ENCODE peak calls at places on chromosomes 12 and 14, in five cellular contexts. C is aorta, X is Peyer's patch, H is left ventricle myocardium inferior, N is breast epithelium. K is an unnamed sample.

GRCh38 chr14:86013663-86014062 is 483.7 kb downstream of the FLRT2 start:
- DNase-seq in X (no peak), C (no peak), N (no peak), H (no peak), K (no peak)

GRCh38 chr14:29741909-29742401 is 185.7 kb downstream of the PRKD1 start:
- DNase-seq in H (no peak), C (no peak), N (no peak), X (no peak), K (peak; percentile 64)

GRCh38 chr12:112584266-112584722 is 165.5 kb downstream of the PTPN11 start:
- DNase-seq in H (no peak), C (no peak), X (no peak), N (no peak), K (no peak)

GRCh38 chr14:65958664-65959562 is 527.3 kb upstream of the CCDC196 start:
- DNase-seq in C (no peak), N (no peak), H (no peak), X (no peak), K (peak; percentile 2)

GRCh38 chr12:13304924-13305323 is 108.4 kb downstream of the EMP1 start:
- DNase-seq in C (no peak), X (no peak), H (no peak), N (no peak), K (no peak)

GRCh38 chr12:24396266-24396665 is 446.8 kb upstream of the SOX5 start:
- DNase-seq in X (no peak), N (no peak), H (no peak), C (no peak), K (no peak)

GRCh38 chr12:10243803-10244520 is 31.3 kb downstream of the GABARAPL1 start:
- DNase-seq in N (no peak), X (no peak), C (no peak), H (no peak), K (no peak)

GRCh38 chr12:16189849-16190248 is 87.6 kb downstream of the SLC15A5 start:
- DNase-seq in H (no peak), N (no peak), C (no peak), X (no peak), K (no peak)

GRCh38 chr12:78970041-78970440 is 105.5 kb downstream of the SYT1 start:
- DNase-seq in N (no peak), H (no peak), X (no peak), C (no peak), K (no peak)

GRCh38 chr12:47902131-47902639 is 2.6 kb downstream of the VDR start:
- DNase-seq in H (no peak), N (no peak), X (peak; percentile 42), C (no peak), K (peak; percentile 57)

GRCh38 chr12:47903927-47904646 is 707 bp downstream of the VDR start:
- DNase-seq in C (peak; percentile 89), N (no peak), H (peak; percentile 32), X (peak; percentile 83), K (peak; percentile 85)

GRCh38 chr12:47904647-47905312 is at the start of gene VDR:
- DNase-seq in N (peak; percentile 79), X (peak; percentile 91), C (peak; percentile 90), H (peak; percentile 70), K (peak; percentile 84)

GRCh38 chr12:47901285-47902093 is 3.3 kb downstream of the VDR start:
- DNase-seq in N (no peak), X (peak; percentile 64), H (no peak), C (no peak), K (no peak)

DNA sequence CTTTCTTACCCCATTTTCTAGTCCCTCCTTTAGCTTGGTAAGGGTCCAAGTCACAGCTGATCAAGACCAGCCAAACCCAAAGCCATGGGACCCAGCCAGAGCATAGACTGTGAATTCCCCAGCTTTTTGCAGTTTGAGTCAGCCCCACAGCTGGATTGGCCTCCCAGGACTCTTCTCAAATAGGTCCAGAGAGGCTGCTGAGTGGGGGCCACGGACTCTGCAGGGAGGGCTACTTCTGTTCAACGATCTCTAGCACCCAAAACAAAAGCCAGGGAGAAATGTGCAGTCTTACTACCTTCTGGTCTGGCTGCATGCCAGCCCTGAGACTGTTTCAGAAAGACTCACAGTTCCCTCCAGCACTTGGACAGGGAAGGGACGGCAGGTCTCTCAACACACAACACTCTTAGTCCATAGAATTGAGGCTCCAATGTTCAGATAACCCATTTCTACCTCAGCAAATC is 1.6 kb downstream of the VDR start:
- DNase-seq in C (peak; percentile 78), X (peak; percentile 69), H (no peak), N (no peak), K (peak; percentile 39)
- H3K4me1 ChIP-seq in C (no peaks in the 10 kb centered on the region), X (peaks cover 5% of the 10 kb centered on the region), H (peaks cover 36% of the 10 kb centered on the region), N (peaks cover 20% of the 10 kb centered on the region), K (peaks cover 54% of the 10 kb centered on the region)

GRCh38 chr12:31966558-31967205 is 7.5 kb downstream of the RESF1 start:
- DNase-seq in N (no peak), X (no peak), H (no peak), C (no peak), K (no peak)
- H3K4me3 ChIP-seq in N (no peak overlapping the region), X (peak overlapping the region; percentile 23), H (no peak overlapping the region), C (no peak overlapping the region), K (no peak overlapping the region)

DNA sequence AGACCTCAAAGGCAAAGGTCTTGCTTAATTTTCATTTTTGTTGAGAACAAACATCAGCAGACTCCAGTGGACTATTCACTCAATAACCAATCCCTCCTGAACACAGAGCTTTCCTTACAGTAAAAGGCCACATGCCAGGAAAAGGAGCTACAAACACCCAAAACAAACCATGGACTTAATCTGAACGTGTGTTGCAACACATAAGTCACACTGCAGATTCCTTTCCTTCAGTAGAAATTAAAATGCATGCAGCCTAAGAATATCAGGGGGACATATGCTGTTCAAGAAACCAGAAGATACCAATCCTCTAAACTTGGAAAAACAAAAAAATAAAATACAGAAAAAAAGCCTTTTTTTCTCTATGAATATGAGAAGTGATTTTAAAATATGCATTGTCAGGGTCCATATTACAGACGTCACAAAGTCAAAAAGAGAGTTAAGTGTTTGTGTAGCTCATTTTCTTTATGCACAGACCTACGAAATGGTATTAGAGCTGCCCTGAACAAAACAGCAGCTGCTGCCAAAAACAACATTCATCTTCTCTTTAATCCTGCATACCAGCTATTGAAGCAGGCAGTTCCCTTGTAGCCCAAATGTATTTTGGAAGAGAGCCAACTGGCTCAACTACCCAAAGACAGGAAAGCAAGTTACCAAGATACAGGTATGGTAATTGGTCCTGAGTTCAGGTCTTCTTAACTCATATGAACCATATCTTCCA is 26.2 kb downstream of the KITLG start:
- DNase-seq in N (no peak), X (no peak), C (no peak), H (no peak), K (no peak)
- H3K4me1 ChIP-seq in N (peaks cover 14% of the 10 kb centered on the region), X (no peaks in the 10 kb centered on the region), C (peaks cover 6% of the 10 kb centered on the region), H (peaks cover 79% of the 10 kb centered on the region), K (peaks cover 6% of the 10 kb centered on the region)

GRCh38 chr14:49755378-49755777 is 12.6 kb upstream of the KLHDC2 start:
- DNase-seq in C (no peak), H (no peak), N (no peak), X (no peak), K (no peak)
- H3K4me3 ChIP-seq in C (no peak overlapping the region), H (no peak overlapping the region), N (no peak overlapping the region), X (no peak overlapping the region), K (no peak overlapping the region)

DNA sequence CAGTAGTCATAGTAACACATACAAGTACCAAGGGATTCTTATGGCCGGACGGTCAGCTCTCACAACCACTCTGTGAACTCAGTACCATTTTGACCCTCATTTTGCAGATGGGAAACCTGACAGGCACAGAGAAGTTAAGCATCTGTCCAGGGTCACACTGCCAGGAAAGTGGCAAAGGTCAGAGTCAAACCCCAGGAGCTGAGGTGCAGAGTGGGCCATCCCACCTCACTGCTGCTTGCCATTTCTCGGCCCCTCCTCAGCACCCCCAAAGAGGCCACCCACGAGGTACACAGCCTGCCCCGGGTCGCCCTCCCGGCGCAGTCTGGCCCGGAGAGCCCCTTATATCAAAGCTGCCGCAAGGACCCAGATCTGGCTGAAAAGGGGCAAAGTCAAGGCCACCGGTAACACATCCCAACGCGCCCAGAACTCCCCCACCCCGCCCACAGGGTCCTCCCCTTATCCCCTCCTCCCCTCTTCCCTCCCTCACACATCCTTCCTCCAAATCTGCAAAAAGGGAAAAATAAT is 1.7 kb downstream of the NCOR2 start:
- DNase-seq in C (no peak), H (no peak), X (no peak), N (no peak), K (no peak)
- H3K4me1 ChIP-seq in C (no peaks in the 10 kb centered on the region), H (peaks cover 84% of the 10 kb centered on the region), X (no peaks in the 10 kb centered on the region), N (peaks cover 4% of the 10 kb centered on the region), K (peaks cover 69% of the 10 kb centered on the region)